ENCODE peak calls at places on chromosome 19, in seven cellular contexts. T is CD8-positive, alpha-beta memory T cell; Q is GF-D8; W is HuH-7.5; H is HepG2; X is vagina; F is AG08395. V is an unnamed sample.

GRCh38 chr19:16850133-16850532 is 20.9 kb downstream of the SIN3B start:
- DNase-seq in F (no peak), T (no peak), W (no peak), H (no peak), Q (no peak), X (no peak), V (no peak)

GRCh38 chr19:16213076-16213475 is 15.4 kb downstream of the AP1M1 start:
- DNase-seq in W (no peak), Q (no peak), F (no peak), T (no peak), X (no peak), H (no peak), V (no peak)

GRCh38 chr19:33221641-33222040 is 4.0 kb downstream of the SLC7A10 start:
- DNase-seq in X (no peak), F (no peak), H (no peak), T (no peak), Q (no peak), W (no peak), V (no peak)

GRCh38 chr19:53621885-53622710 is 9.7 kb upstream of the DPRX start:
- DNase-seq in T (no peak), W (no peak), Q (no peak), X (no peak), F (no peak), H (peak; percentile 56), V (no peak)

GRCh38 chr19:19659646-19660245 is 3.7 kb downstream of the ATP13A1 start:
- DNase-seq in F (no peak), X (peak; percentile 60), T (no peak), W (no peak), H (no peak), Q (no peak), V (no peak)

GRCh38 chr19:2719910-2720776 is 1.0 kb downstream of the DIRAS1 start:
- DNase-seq in F (peak; percentile 82), T (no peak), X (no peak), W (no peak), H (no peak), Q (no peak), V (no peak)

GRCh38 chr19:47112166-47112663 is 1.4 kb downstream of the ZC3H4 start:
- DNase-seq in H (peak; percentile 81), W (peak; percentile 65), X (no peak), Q (peak; percentile 76), T (peak; percentile 85), F (peak; percentile 70), V (peak; percentile 85)

GRCh38 chr19:30437869-30438268 is 65.7 kb downstream of the ZNF536 start:
- DNase-seq in F (no peak), W (no peak), T (no peak), H (no peak), X (no peak), Q (no peak), V (no peak)

GRCh38 chr19:50184196-50184595 is 19.2 kb upstream of the MYH14 start:
- DNase-seq in H (no peak), Q (no peak), X (no peak), T (no peak), W (no peak), F (no peak), V (no peak)